ENCODE peak calls at places on chromosomes 2 and 18, in five cellular contexts. H is LoVo; T is GF-D8; V is K562; C is activated effector memory CD4-positive, alpha-beta T cell treated with Interleukin-2 at 50 U/mL for 16 hours. R is an unnamed sample.

GRCh38 chr2:134927195-134927594 is 8.6 kb downstream of the CCNT2 start:
- DNase-seq in H (no peak), C (no peak), T (no peak), V (no peak), R (peak)

GRCh38 chr2:143691136-143691535 is 561.9 kb downstream of the ARHGAP15 start:
- DNase-seq in C (no peak), T (no peak), H (no peak), V (no peak), R (no peak)

GRCh38 chr18:30406728-30407127 is 635.8 kb downstream of the DSC3 start:
- DNase-seq in H (no peak), C (no peak), T (no peak), V (no peak), R (no peak)

GRCh38 chr2:29420999-29421856 is 306.0 kb downstream of the CLIP4 start:
- DNase-seq in V (no peak), T (no peak), C (no peak), H (no peak), R (peak)

GRCh38 chr18:59011786-59012185 is 127.9 kb upstream of the SEC11C start:
- DNase-seq in V (no peak), T (no peak), C (no peak), H (no peak), R (no peak)

GRCh38 chr2:240731327-240731626 is 39.6 kb downstream of the AQP12A start:
- DNase-seq in V (no peak), H (no peak), T (no peak), C (no peak), R (peak)

GRCh38 chr2:138496096-138496651 is 5.4 kb upstream of the SPOPL start:
- DNase-seq in V (peak), C (no peak), T (no peak), H (no peak), R (no peak)

GRCh38 chr2:173876833-173877413 is 88.2 kb downstream of the SP3 start:
- DNase-seq in V (no peak), T (no peak), C (no peak), H (no peak), R (no peak)

GRCh38 chr2:68698567-68699377 is 35.8 kb upstream of the ARHGAP25 start:
- DNase-seq in C (no peak), H (no peak), T (no peak), V (no peak), R (no peak)

GRCh38 chr2:180038997-180039396 is 31.9 kb upstream of the CWC22 start:
- DNase-seq in C (no peak), V (no peak), T (no peak), H (no peak), R (peak)

GRCh38 chr18:302097-302496 is 34.2 kb upstream of the THOC1 start:
- DNase-seq in V (no peak), T (no peak), C (no peak), H (no peak), R (no peak)

GRCh38 chr2:133434962-133435668 is 133.1 kb downstream of the NCKAP5 start:
- DNase-seq in H (no peak), C (no peak), V (no peak), T (no peak), R (peak)

GRCh38 chr2:152369176-152369860 is 34.3 kb downstream of the FMNL2 start:
- DNase-seq in C (no peak), H (no peak), V (no peak), T (no peak), R (peak)

GRCh38 chr2:3349211-3349693 is 28.4 kb downstream of the EIPR1 start:
- DNase-seq in C (no peak), V (no peak), H (no peak), T (no peak), R (no peak)

R was measured in adipocyte.